ENCODE peak calls at places on chromosomes 12 and 14, in seven cellular contexts. U, Z, K, G, M, V and A are unnamed samples.

GRCh38 chr12:127588224-127588623 is 678.7 kb upstream of the TMEM132C start:
- DNase-seq in U (no peak), K (peak; percentile 95), V (peak; percentile 27), Z (no peak), G (peak; percentile 91), M (no peak), A (peak; percentile 3)

GRCh38 chr14:61472025-61472672 is 150.8 kb downstream of the PRKCH start:
- DNase-seq in G (peak; percentile 100), U (no peak), K (peak; percentile 95), V (no peak), Z (no peak), M (peak; percentile 94), A (no peak)

GRCh38 chr12:10361622-10362021 is 28.2 kb downstream of the KLRK1 start:
- DNase-seq in M (no peak), V (no peak), K (peak; percentile 21), Z (no peak), G (peak; percentile 66), U (no peak), A (no peak)

GRCh38 chr12:118307069-118307954 is 65.4 kb downstream of the TAOK3 start:
- DNase-seq in K (peak; percentile 95), U (no peak), M (no peak), G (peak; percentile 92), Z (no peak), V (no peak), A (no peak)

GRCh38 chr14:24088095-24088494 is 6.0 kb upstream of the PCK2 start:
- DNase-seq in V (no peak), U (no peak), G (no peak), Z (no peak), M (no peak), K (no peak), A (no peak)

GRCh38 chr12:21026302-21026701 is 104.7 kb upstream of the SLCO1B1 start:
- DNase-seq in Z (no peak), U (no peak), G (peak; percentile 10), M (no peak), K (no peak), V (no peak), A (no peak)

GRCh38 chr12:30329281-30329680 is 366.4 kb downstream of the IPO8 start:
- DNase-seq in V (no peak), M (no peak), G (peak; percentile 45), Z (no peak), K (no peak), U (no peak), A (no peak)

GRCh38 chr12:47818701-47819543 is 781 bp downstream of the HDAC7 start:
- DNase-seq in U (peak; percentile 50), K (peak; percentile 70), G (no peak), V (peak; percentile 81), Z (peak; percentile 75), M (peak; percentile 39), A (peak; percentile 63)

GRCh38 chr14:75298187-75298985 is 19.8 kb downstream of the FOS start:
- DNase-seq in K (no peak), V (no peak), Z (peak; percentile 79), M (no peak), G (no peak), U (peak; percentile 58), A (peak; percentile 25)

GRCh38 chr12:74489543-74489942 is 48.1 kb upstream of the ATXN7L3B start:
- DNase-seq in M (no peak), G (no peak), V (no peak), Z (no peak), U (no peak), K (no peak), A (no peak)

GRCh38 chr14:60684203-60684602 is 34.9 kb upstream of the SIX1 start:
- DNase-seq in G (no peak), M (no peak), U (no peak), K (peak; percentile 1), Z (no peak), V (no peak), A (no peak)

DNA sequence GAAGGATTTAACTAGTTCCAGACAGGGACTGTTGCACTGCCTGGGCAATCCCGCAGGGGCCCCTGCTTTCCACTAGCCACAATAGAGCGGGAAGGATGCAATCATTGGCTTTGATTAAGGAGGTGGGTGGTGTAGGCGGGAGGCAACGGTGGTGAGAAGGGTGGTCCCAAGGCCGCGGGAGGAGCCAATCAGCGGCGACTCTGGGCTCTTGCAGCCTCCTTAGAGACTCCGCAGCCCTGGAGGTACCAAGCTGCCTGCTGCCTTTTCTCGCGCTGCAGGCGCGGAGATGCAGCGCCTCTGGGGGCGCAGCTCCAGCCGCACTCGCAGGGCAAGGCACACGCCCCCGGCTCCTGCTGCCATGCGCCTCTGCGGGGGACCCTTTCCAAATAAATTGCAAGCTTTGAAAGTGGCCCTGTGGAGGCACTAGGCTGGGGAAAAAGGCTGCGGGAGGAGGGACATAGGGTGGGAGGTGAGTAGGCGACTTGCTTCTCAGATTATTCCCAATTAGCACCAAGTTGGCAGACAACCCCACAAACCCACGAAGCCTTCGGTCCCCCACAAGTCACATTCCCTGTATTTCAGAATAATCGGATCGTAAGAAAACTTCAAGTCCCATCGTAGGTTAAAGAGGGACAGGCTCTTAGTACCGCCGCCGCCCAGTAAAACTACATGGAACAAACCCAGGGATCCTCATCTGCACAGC is 860 bp upstream of the KCNA1 start:
- DNase-seq in M (no peak), U (no peak), G (no peak), K (peak; percentile 12), V (peak; percentile 96), Z (no peak), A (peak; percentile 10)
- H3K27me3 ChIP-seq in M (peaks cover 64% of the 10 kb centered on the region), U (no peaks in the 10 kb centered on the region), G (peaks cover 26% of the 10 kb centered on the region), K (peaks cover 51% of the 10 kb centered on the region), V (peaks cover 75% of the 10 kb centered on the region), Z (no peaks in the 10 kb centered on the region), A (peaks cover 6% of the 10 kb centered on the region)

GRCh38 chr12:111776836-111777344 is 10.2 kb downstream of the ALDH2 start:
- DNase-seq in K (no peak), G (peak; percentile 30), U (no peak), Z (no peak), V (no peak), M (no peak), A (no peak)
- H3K4me1 ChIP-seq in K (no peaks in the 10 kb centered on the region), G (peaks cover 12% of the 10 kb centered on the region), U (peaks cover 43% of the 10 kb centered on the region), Z (peaks cover 27% of the 10 kb centered on the region), V (peaks cover 7% of the 10 kb centered on the region), M (peaks cover 22% of the 10 kb centered on the region), A (peaks cover 48% of the 10 kb centered on the region)

GRCh38 chr12:111298583-111299436 is 70.1 kb downstream of the PHETA1 start:
- DNase-seq in K (peak; percentile 73), V (peak; percentile 91), M (peak; percentile 81), U (no peak), Z (no peak), G (peak; percentile 76), A (peak; percentile 44)
- H3K27me3 ChIP-seq in K (peaks cover 7% of the 10 kb centered on the region), V (no peaks in the 10 kb centered on the region), M (no peaks in the 10 kb centered on the region), U (no peaks in the 10 kb centered on the region), Z (no peaks in the 10 kb centered on the region), G (peaks cover 4% of the 10 kb centered on the region), A (no peaks in the 10 kb centered on the region)

DNA sequence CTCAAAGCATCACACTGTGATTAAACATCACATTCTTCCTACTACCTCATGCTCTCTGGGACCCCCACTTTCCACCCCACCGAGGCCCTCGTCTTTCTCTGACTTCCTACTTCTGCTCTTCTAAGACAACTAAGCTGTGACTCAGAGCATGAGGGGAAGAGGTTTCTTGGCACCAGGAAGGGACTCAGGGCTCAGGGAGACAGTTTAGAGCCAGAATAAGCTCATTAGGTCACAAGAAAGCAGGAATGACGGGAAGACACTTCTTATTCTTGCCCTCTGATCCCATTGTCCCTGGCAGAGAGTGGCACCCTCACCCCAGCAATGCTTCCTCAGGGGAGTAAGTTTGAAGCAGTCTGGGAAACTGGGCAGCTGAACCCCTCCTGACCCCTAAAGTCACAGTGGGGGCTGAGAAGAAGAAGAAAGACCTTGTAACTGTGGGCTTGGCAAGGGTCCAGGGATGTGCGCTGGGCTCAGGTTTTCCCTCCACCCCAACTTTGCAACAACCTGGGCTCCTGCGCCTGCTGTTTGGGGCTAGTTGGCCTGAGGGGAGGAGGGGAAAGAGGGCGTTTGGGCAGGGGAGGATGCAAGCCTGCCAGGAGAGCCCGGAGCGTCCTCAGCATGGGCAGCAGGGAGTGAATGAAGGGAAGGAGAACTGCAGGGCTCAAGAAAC is 64.6 kb upstream of the ACTN1 start:
- DNase-seq in G (no peak), M (no peak), V (no peak), U (no peak), K (peak; percentile 85), Z (peak; percentile 66), A (peak; percentile 18)
- H3K4me1 ChIP-seq in G (peaks cover 10% of the 10 kb centered on the region), M (peaks cover 27% of the 10 kb centered on the region), V (peaks cover 17% of the 10 kb centered on the region), U (peaks cover 31% of the 10 kb centered on the region), K (peaks cover 49% of the 10 kb centered on the region), Z (peaks cover 37% of the 10 kb centered on the region), A (peaks cover 68% of the 10 kb centered on the region)

DNA sequence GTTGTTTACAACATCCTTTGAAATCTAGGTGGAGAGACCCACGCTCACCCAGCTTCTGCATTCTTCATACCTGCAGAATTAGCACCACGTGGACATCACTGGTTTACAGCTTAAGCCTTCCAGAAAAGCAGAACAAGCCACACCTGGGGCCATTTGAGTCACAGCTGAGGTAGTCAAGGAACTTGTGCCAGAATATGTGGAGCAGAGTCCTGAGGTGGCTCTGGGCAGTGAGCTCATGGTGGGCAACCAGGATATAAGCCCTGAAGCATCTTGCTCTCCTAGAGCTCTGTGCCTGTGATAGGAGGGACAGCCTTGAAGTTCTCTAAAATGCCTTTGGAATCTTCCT is 204.3 kb downstream of the KITLG start:
- DNase-seq in V (no peak), Z (no peak), G (peak; percentile 15), K (no peak), M (no peak), U (no peak), A (no peak)
- H3K27me3 ChIP-seq in V (no peaks in the 10 kb centered on the region), Z (no peaks in the 10 kb centered on the region), G (no peaks in the 10 kb centered on the region), K (no peaks in the 10 kb centered on the region), M (no peaks in the 10 kb centered on the region), U (no peaks in the 10 kb centered on the region), A (no peaks in the 10 kb centered on the region)

DNA sequence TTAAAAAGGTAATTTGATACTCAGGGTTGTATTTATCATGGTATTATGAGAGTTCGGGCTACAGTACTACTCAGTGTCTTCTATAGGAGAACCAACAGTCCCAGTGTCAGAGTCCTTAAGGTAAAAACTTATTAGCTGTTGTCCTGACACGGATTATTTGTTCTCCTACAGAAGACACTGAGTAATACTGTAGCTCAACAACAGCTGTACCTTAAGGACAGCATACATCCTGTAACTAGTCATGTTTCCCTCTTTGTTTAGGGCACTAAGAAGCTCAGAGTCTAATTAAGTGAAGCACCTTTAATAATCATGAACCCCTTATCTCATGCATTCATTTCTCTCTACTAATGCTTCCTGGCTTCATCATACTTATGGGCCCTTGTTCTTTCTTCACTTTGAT is 33.9 kb downstream of the ARF6 start:
- DNase-seq in U (no peak), K (no peak), Z (no peak), G (peak; percentile 38), M (no peak), V (no peak), A (no peak)
- H3K4me1 ChIP-seq in U (no peaks in the 10 kb centered on the region), K (no peaks in the 10 kb centered on the region), Z (no peaks in the 10 kb centered on the region), G (peaks cover 21% of the 10 kb centered on the region), M (no peaks in the 10 kb centered on the region), V (peaks cover 6% of the 10 kb centered on the region), A (no peaks in the 10 kb centered on the region)

GRCh38 chr12:52198454-52199215 is 6.8 kb upstream of the KRT80 start:
- DNase-seq in Z (no peak), K (no peak), M (no peak), U (no peak), V (no peak), G (no peak), A (no peak)

GRCh38 chr12:52199294-52199920 is 7.6 kb upstream of the KRT80 start:
- DNase-seq in K (no peak), M (peak; percentile 66), U (no peak), Z (no peak), V (no peak), G (no peak), A (no peak)

GRCh38 chr12:52200086-52200782 is 8.4 kb upstream of the KRT80 start:
- DNase-seq in V (no peak), K (no peak), G (no peak), Z (peak; percentile 20), M (peak; percentile 92), U (no peak), A (no peak)

GRCh38 chr12:52195065-52195730 is 3.4 kb upstream of the KRT80 start:
- DNase-seq in Z (no peak), M (no peak), G (peak; percentile 44), K (no peak), V (no peak), U (no peak), A (no peak)

GRCh38 chr12:52197371-52198231 is 5.8 kb upstream of the KRT80 start:
- DNase-seq in Z (no peak), V (no peak), U (peak; percentile 24), G (no peak), M (no peak), K (peak; percentile 22), A (peak; percentile 91)
- H3K27me3 ChIP-seq in Z (no peaks in the 10 kb centered on the region), V (no peaks in the 10 kb centered on the region), U (no peaks in the 10 kb centered on the region), G (no peaks in the 10 kb centered on the region), M (no peaks in the 10 kb centered on the region), K (no peaks in the 10 kb centered on the region), A (no peaks in the 10 kb centered on the region)